ENCODE peak calls at places on chromosomes 13 and 19, in nine cellular contexts. Q is astrocyte of the spinal cord; G is lower leg skin; A is CD4-positive, alpha-beta T cell; D is progenitor cell of endocrine pancreas; I is Panc1; B is WTC11; Z is kidney; Y is GM23338. N is an unnamed sample.

GRCh38 chr19:20612711-20613316 is 47.2 kb upstream of the ZNF737 start:
- DNase-seq in Q (no peak), G (no peak), A (no peak), D (no peak), I (no peak), B (no peak), Z (no peak), Y (no peak), N (no peak)

GRCh38 chr13:100269837-100270236 is 180.9 kb downstream of the PCCA start:
- DNase-seq in Q (peak; percentile 83), G (peak; percentile 89), A (no peak), D (no peak), I (no peak), B (no peak), Z (peak; percentile 86), Y (no peak), N (no peak)

GRCh38 chr13:99383511-99383921 is 76.3 kb upstream of the GPR183 start:
- DNase-seq in Q (no peak), G (no peak), A (no peak), D (no peak), I (no peak), B (no peak), Z (peak; percentile 57), Y (no peak), N (no peak)

GRCh38 chr19:3694361-3695123 is 5.7 kb downstream of the PIP5K1C start:
- DNase-seq in Q (no peak), G (peak; percentile 80), A (no peak), D (no peak), I (no peak), B (no peak), Z (no peak), Y (no peak), N (no peak)

GRCh38 chr13:76884571-76885202 is 1.5 kb downstream of the KCTD12 start:
- DNase-seq in Q (peak; percentile 23), G (no peak), A (no peak), D (no peak), I (no peak), B (no peak), Z (no peak), Y (no peak), N (no peak)

GRCh38 chr13:96020155-96020575 is 33.0 kb downstream of the UGGT2 start:
- DNase-seq in Q (peak; percentile 79), G (no peak), A (no peak), D (no peak), I (peak; percentile 30), B (no peak), Z (no peak), Y (peak; percentile 74), N (peak; percentile 41)

GRCh38 chr13:61136101-61136500 is 279.5 kb downstream of the PCDH20 start:
- DNase-seq in Q (no peak), G (no peak), A (no peak), D (no peak), I (no peak), B (no peak), Z (no peak), Y (peak; percentile 4), N (no peak)

GRCh38 chr13:45540864-45541263 is 74.7 kb downstream of the ERICH6B start:
- DNase-seq in Q (no peak), G (no peak), A (no peak), D (no peak), I (no peak), B (no peak), Z (no peak), Y (no peak), N (no peak)

GRCh38 chr13:23620211-23620610 is 50.0 kb downstream of the TNFRSF19 start:
- DNase-seq in Q (no peak), G (no peak), A (no peak), D (no peak), I (no peak), B (no peak), Z (no peak), Y (no peak), N (no peak)

GRCh38 chr13:27481766-27482165 is 31.4 kb upstream of the MTIF3 start:
- DNase-seq in Q (peak; percentile 13), G (no peak), A (no peak), D (peak; percentile 61), I (no peak), B (peak; percentile 89), Z (no peak), Y (peak; percentile 90), N (no peak)

GRCh38 chr13:112756967-112757758 is 67.3 kb downstream of the ATP11A start:
- DNase-seq in Q (peak; percentile 20), G (no peak), A (no peak), D (no peak), I (no peak), B (no peak), Z (peak; percentile 18), Y (no peak), N (no peak)

GRCh38 chr13:71303144-71303543 is 563.9 kb downstream of the DACH1 start:
- DNase-seq in Q (no peak), G (no peak), A (no peak), D (no peak), I (no peak), B (no peak), Z (no peak), Y (peak; percentile 30), N (no peak)

DNA sequence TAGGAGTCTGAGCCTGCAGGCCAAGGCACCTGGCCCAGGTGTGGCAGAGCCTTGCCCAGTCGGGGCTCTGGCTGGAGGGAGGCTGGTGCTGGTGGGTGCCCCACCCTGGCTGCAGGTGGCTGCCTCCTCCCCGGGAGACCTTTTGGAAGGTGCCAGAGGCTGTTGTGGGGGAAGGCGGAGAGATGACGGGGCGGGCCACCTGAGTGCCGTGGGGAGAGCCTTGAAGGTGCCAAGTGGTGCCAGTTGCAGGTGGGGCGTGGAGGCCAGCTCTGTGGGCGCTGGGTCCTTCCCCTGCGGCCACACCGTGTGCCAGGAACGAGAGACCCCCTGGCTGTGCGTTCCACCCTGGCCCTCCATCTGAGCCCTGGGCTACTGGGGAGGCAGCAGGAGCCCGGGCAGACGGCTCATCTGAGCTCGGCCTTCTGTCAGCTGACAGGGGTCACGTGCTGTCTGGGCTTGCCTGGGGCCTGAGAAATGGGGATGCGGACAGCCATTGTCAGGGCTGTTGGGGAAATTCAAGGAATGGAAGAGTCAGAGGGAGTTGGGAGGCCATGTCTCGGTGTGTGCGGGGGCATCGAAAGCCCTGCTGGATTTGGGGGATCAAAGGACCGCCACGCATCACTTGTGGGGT is 20.9 kb downstream of the CEBPA start:
- DNase-seq in Q (no peak), G (no peak), A (no peak), D (no peak), I (no peak), B (no peak), Z (peak; percentile 54), Y (no peak), N (no peak)
- TF ChIP-seq CTCF in Q (no peak), G (no peak), A (no peak), D (no peak), I (no peak), B (no peak), Z (no peak), Y (no peak), N (no peak)

DNA sequence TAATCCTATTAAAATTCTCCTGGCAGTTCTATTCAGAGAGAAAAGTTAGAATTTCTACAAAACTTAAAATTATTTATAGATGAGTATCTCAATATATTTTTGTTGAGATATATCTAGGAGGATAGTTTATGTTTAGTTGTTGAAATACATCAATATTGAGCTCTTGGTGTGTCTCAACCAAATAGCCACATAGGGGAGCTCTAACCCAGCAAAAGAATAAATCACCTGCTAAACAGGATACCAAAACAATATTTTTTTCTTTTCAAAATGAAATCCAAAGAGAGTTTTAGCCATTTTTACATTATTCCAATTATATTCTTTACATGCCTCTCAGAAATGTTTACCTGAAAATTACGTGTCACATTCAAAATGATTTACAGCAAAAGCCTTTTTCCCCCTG is 954.7 kb downstream of the SLITRK6 start:
- DNase-seq in Q (peak; percentile 15), G (no peak), A (no peak), D (no peak), I (no peak), B (no peak), Z (no peak), Y (peak; percentile 53), N (no peak)
- TF ChIP-seq CTCF in Q (peak; percentile 41), G (no peak), A (no peak), D (peak; percentile 77), I (peak; percentile 42), B (peak; percentile 27), Z (no peak), Y (peak; percentile 63), N (peak; percentile 8)

GRCh38 chr19:12939908-12940533 is 1.6 kb downstream of the CALR start:
- DNase-seq in Q (no peak), G (no peak), A (no peak), D (no peak), I (no peak), B (no peak), Z (no peak), Y (no peak), N (no peak)

GRCh38 chr19:12939292-12939606 is 840 bp downstream of the CALR start:
- DNase-seq in Q (no peak), G (no peak), A (no peak), D (no peak), I (no peak), B (no peak), Z (peak; percentile 78), Y (no peak), N (no peak)

GRCh38 chr19:12938054-12938535 is 314 bp upstream of the CALR start:
- DNase-seq in Q (peak; percentile 100), G (peak; percentile 100), A (peak; percentile 98), D (peak; percentile 98), I (peak; percentile 91), B (peak; percentile 99), Z (peak; percentile 100), Y (peak; percentile 99), N (peak; percentile 97)

GRCh38 chr19:12937243-12938053 is 961 bp upstream of the CALR start:
- DNase-seq in Q (no peak), G (no peak), A (no peak), D (no peak), I (no peak), B (peak; percentile 58), Z (peak; percentile 74), Y (peak; percentile 91), N (no peak)

DNA sequence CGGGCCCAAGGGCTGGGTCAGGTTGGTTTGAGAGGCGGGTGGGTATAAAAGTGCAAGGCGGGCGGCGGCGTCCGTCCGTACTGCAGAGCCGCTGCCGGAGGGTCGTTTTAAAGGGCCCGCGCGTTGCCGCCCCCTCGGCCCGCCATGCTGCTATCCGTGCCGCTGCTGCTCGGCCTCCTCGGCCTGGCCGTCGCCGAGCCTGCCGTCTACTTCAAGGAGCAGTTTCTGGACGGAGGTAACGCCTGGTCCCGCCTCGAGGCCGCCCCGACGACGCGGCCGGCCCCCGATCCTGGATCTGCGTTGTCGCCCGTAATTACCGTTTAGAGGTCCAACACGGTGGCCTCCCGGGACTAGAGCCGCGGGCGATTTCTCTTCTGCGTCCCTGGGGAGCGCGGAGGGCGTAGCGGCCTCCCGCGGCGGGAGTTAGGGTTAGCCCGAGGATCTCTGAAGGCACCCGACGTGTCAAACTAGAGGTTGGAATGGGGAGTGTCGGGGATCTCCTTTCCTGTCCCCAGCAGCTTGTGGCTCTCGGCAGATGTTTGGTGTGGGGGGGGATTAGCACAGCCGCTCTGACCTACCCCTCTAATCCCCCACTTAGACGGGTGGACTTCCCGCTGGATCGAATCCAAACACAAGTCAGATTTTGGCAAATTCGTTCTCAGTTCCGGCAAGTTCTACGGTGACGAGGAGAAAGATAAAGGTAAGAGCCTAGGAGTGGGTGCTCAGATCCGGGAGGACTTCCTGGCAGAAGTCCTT is at the start of gene CALR:
- DNase-seq in Q (no peak), G (peak; percentile 91), A (no peak), D (no peak), I (no peak), B (no peak), Z (no peak), Y (no peak), N (no peak)
- TF ChIP-seq CTCF in Q (peak; percentile 23), G (no peak), A (no peak), D (peak; percentile 35), I (no peak), B (no peak), Z (no peak), Y (no peak), N (peak; percentile 3)

GRCh38 chr19:2198317-2198716 is 34.6 kb downstream of the DOT1L start:
- DNase-seq in Q (no peak), G (no peak), A (no peak), D (no peak), I (no peak), B (no peak), Z (no peak), Y (no peak), N (no peak)
- TF ChIP-seq CTCF in Q (no peak), G (no peak), A (no peak), D (no peak), I (no peak), B (no peak), Z (no peak), Y (no peak), N (no peak)

N was measured in GM10248.